ENCODE peak calls at places on chromosomes 12 and 14, in six cellular contexts. One of them, this sample, is unnamed.

GRCh38 chr14:87252103-87252502 is 740.9 kb downstream of the GALC start:
- DNase-seq in AG09319: no peak
- DNase-seq in heart right ventricle: no peak
- DNase-seq in WTC11: no peak
- DNase-seq in AG04450: no peak
- DNase-seq in right lobe of liver: no peak
- DNase-seq in this sample: no peak

GRCh38 chr14:68446243-68447040 is 346.4 kb downstream of the ZFP36L1 start:
- DNase-seq in AG09319: no peak
- DNase-seq in heart right ventricle: no peak
- DNase-seq in WTC11: no peak
- DNase-seq in AG04450: no peak
- DNase-seq in right lobe of liver: no peak
- DNase-seq in this sample: no peak

GRCh38 chr14:51873221-51873893 is 12.9 kb downstream of the GNG2 start:
- DNase-seq in AG09319: peak; percentile 88
- DNase-seq in heart right ventricle: no peak
- DNase-seq in WTC11: no peak
- DNase-seq in AG04450: peak; percentile 87
- DNase-seq in right lobe of liver: no peak
- DNase-seq in this sample: peak; percentile 95

GRCh38 chr14:75281691-75282000 is 3.0 kb downstream of the FOS start:
- DNase-seq in AG09319: no peak
- DNase-seq in heart right ventricle: no peak
- DNase-seq in WTC11: no peak
- DNase-seq in AG04450: no peak
- DNase-seq in right lobe of liver: no peak
- DNase-seq in this sample: no peak

GRCh38 chr14:96104469-96105057 is 65.4 kb downstream of the C14orf132 start:
- DNase-seq in AG09319: peak; percentile 99
- DNase-seq in heart right ventricle: peak; percentile 62
- DNase-seq in WTC11: no peak
- DNase-seq in AG04450: peak; percentile 99
- DNase-seq in right lobe of liver: peak; percentile 93
- DNase-seq in this sample: peak; percentile 93

GRCh38 chr14:94001501-94002396 is 4.6 kb downstream of the CCDC197 start:
- DNase-seq in AG09319: peak; percentile 19
- DNase-seq in heart right ventricle: peak; percentile 38
- DNase-seq in WTC11: peak; percentile 69
- DNase-seq in AG04450: peak; percentile 41
- DNase-seq in right lobe of liver: peak; percentile 66
- DNase-seq in this sample: peak; percentile 65

GRCh38 chr12:48512855-48513254 is 12.6 kb upstream of the OR8S1 start:
- DNase-seq in AG09319: no peak
- DNase-seq in heart right ventricle: no peak
- DNase-seq in WTC11: no peak
- DNase-seq in AG04450: no peak
- DNase-seq in right lobe of liver: no peak
- DNase-seq in this sample: no peak

GRCh38 chr12:88921434-88921833 is 341.2 kb upstream of the KITLG start:
- DNase-seq in AG09319: no peak
- DNase-seq in heart right ventricle: no peak
- DNase-seq in WTC11: no peak
- DNase-seq in AG04450: no peak
- DNase-seq in right lobe of liver: no peak
- DNase-seq in this sample: no peak

GRCh38 chr14:73240816-73241480 is 3.6 kb downstream of the PAPLN start:
- DNase-seq in AG09319: no peak
- DNase-seq in heart right ventricle: no peak
- DNase-seq in WTC11: no peak
- DNase-seq in AG04450: no peak
- DNase-seq in right lobe of liver: peak; percentile 48
- DNase-seq in this sample: no peak

GRCh38 chr12:14756331-14757143 is 46.7 kb downstream of the WBP11 start:
- DNase-seq in AG09319: no peak
- DNase-seq in heart right ventricle: no peak
- DNase-seq in WTC11: peak; percentile 64
- DNase-seq in AG04450: no peak
- DNase-seq in right lobe of liver: no peak
- DNase-seq in this sample: no peak

GRCh38 chr14:105465209-105466031 is 9.2 kb upstream of the CRIP2 start:
- DNase-seq in AG09319: no peak
- DNase-seq in heart right ventricle: peak; percentile 62
- DNase-seq in WTC11: peak; percentile 43
- DNase-seq in AG04450: no peak
- DNase-seq in right lobe of liver: no peak
- DNase-seq in this sample: peak; percentile 30

GRCh38 chr14:98605043-98605442 is 667.0 kb downstream of the BCL11B start:
- DNase-seq in AG09319: no peak
- DNase-seq in heart right ventricle: no peak
- DNase-seq in WTC11: no peak
- DNase-seq in AG04450: no peak
- DNase-seq in right lobe of liver: no peak
- DNase-seq in this sample: no peak
- TF ChIP-seq CTCF in AG09319: no peak
- TF ChIP-seq CTCF in heart right ventricle: no peak
- TF ChIP-seq CTCF in WTC11: no peak
- TF ChIP-seq CTCF in AG04450: no peak
- TF ChIP-seq CTCF in right lobe of liver: no peak
- TF ChIP-seq CTCF in this sample: no peak

GRCh38 chr12:93743999-93744689 is 67.0 kb downstream of the CRADD start:
- DNase-seq in AG09319: no peak
- DNase-seq in heart right ventricle: no peak
- DNase-seq in WTC11: no peak
- DNase-seq in AG04450: no peak
- DNase-seq in right lobe of liver: no peak
- DNase-seq in this sample: no peak

GRCh38 chr12:93741741-93742085 is 64.5 kb downstream of the CRADD start:
- DNase-seq in AG09319: no peak
- DNase-seq in heart right ventricle: no peak
- DNase-seq in WTC11: peak; percentile 45
- DNase-seq in AG04450: no peak
- DNase-seq in right lobe of liver: no peak
- DNase-seq in this sample: no peak

GRCh38 chr12:93740721-93741120 is 63.5 kb downstream of the CRADD start:
- DNase-seq in AG09319: no peak
- DNase-seq in heart right ventricle: no peak
- DNase-seq in WTC11: no peak
- DNase-seq in AG04450: no peak
- DNase-seq in right lobe of liver: no peak
- DNase-seq in this sample: no peak

GRCh38 chr12:93743229-93743998 is 66.2 kb downstream of the CRADD start:
- DNase-seq in AG09319: no peak
- DNase-seq in heart right ventricle: no peak
- DNase-seq in WTC11: no peak
- DNase-seq in AG04450: no peak
- DNase-seq in right lobe of liver: no peak
- DNase-seq in this sample: no peak

DNA sequence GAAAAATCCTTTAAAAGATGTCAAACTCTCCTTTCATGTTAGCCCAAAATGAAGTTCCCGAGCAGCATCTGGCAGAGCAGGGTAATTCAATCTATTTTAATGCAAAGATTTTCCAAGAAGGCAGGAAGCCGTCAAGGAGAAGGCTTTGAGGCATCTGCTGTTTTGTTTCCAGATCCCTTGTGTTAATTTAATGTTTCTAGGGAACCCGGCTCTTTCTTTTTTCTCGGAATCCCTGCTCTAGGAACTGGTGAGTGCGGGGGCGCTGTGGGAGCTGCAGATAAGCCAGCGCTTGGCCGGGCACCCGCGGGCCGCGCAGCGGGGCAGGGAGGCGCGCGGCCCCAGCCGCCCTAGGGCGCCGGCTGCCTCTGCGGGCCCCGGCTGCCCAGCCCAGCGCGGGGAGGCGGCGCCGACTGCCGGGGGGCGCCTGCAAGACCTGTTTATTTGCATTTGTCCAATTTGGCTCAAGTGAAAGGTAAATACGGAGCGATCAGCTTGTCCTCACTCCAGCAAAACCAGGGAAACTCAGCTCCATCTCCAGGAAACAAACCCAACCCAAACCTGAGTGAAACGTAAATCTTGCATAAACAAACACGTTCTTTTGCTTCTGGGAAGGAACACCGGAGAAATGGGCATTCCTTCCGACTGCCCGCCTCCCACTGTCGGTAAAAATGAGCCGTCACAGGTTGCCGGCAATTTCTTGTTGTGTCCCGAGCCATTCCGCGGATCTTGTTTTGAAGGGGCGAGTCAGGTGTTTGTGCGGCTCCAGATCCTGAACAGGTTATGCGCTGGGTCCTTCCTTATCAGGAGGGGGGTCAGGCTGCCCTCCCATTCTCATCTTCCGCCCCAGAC is 65.1 kb downstream of the CRADD start:
- DNase-seq in AG09319: peak; percentile 54
- DNase-seq in heart right ventricle: peak; percentile 75
- DNase-seq in WTC11: peak; percentile 69
- DNase-seq in AG04450: peak; percentile 10
- DNase-seq in right lobe of liver: peak; percentile 84
- DNase-seq in this sample: peak; percentile 73
- TF ChIP-seq CTCF in AG09319: peak; percentile 31
- TF ChIP-seq CTCF in heart right ventricle: peak; percentile 43
- TF ChIP-seq CTCF in WTC11: no peak
- TF ChIP-seq CTCF in AG04450: peak; percentile 51
- TF ChIP-seq CTCF in right lobe of liver: peak; percentile 58
- TF ChIP-seq CTCF in this sample: peak; percentile 30

GRCh38 chr12:65728913-65729793 is 95.1 kb upstream of the HMGA2 start:
- DNase-seq in AG09319: no peak
- DNase-seq in heart right ventricle: no peak
- DNase-seq in WTC11: peak; percentile 68
- DNase-seq in AG04450: no peak
- DNase-seq in right lobe of liver: no peak
- DNase-seq in this sample: peak; percentile 41
- TF ChIP-seq CTCF in AG09319: no peak
- TF ChIP-seq CTCF in heart right ventricle: no peak
- TF ChIP-seq CTCF in WTC11: no peak
- TF ChIP-seq CTCF in AG04450: no peak
- TF ChIP-seq CTCF in right lobe of liver: no peak
- TF ChIP-seq CTCF in this sample: no peak

DNA sequence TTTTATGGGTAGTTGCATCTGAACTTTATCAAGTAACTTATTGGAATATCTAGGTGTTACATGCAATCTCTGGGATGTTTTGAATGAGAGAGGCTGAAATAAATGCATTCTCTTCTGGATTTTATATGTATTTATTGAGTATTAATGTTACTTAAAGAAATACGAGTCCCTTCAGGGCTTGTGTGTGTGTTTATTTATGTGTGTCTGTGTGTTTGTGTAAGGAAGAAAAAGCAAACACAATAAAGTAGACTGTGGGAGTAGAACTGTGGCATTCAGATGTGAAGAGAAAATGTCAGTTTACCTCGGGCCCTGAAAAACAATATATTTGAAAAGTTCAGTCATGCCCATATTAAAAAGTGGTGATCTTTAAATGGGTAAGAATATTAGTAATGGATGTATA is 250.5 kb downstream of the RPL10L start:
- DNase-seq in AG09319: no peak
- DNase-seq in heart right ventricle: no peak
- DNase-seq in WTC11: no peak
- DNase-seq in AG04450: no peak
- DNase-seq in right lobe of liver: no peak
- DNase-seq in this sample: no peak
- TF ChIP-seq CTCF in AG09319: no peak
- TF ChIP-seq CTCF in heart right ventricle: no peak
- TF ChIP-seq CTCF in WTC11: no peak
- TF ChIP-seq CTCF in AG04450: no peak
- TF ChIP-seq CTCF in right lobe of liver: no peak
- TF ChIP-seq CTCF in this sample: no peak

GRCh38 chr14:50060871-50061663 is 55.3 kb downstream of the VCPKMT start:
- DNase-seq in AG09319: peak; percentile 80
- DNase-seq in heart right ventricle: no peak
- DNase-seq in WTC11: no peak
- DNase-seq in AG04450: peak; percentile 76
- DNase-seq in right lobe of liver: no peak
- DNase-seq in this sample: peak; percentile 95
- TF ChIP-seq CTCF in AG09319: no peak
- TF ChIP-seq CTCF in heart right ventricle: peak; percentile 10
- TF ChIP-seq CTCF in WTC11: peak; percentile 19
- TF ChIP-seq CTCF in AG04450: peak; percentile 34
- TF ChIP-seq CTCF in right lobe of liver: no peak
- TF ChIP-seq CTCF in this sample: peak; percentile 10

GRCh38 chr12:124947013-124947412 is 32.6 kb upstream of the UBC start:
- DNase-seq in AG09319: no peak
- DNase-seq in heart right ventricle: no peak
- DNase-seq in WTC11: no peak
- DNase-seq in AG04450: no peak
- DNase-seq in right lobe of liver: no peak
- DNase-seq in this sample: no peak
- TF ChIP-seq CTCF in AG09319: no peak
- TF ChIP-seq CTCF in heart right ventricle: no peak
- TF ChIP-seq CTCF in WTC11: no peak
- TF ChIP-seq CTCF in AG04450: no peak
- TF ChIP-seq CTCF in right lobe of liver: no peak
- TF ChIP-seq CTCF in this sample: no peak

GRCh38 chr14:102691763-102692162 is 85.5 kb upstream of the TRAF3 start:
- DNase-seq in AG09319: no peak
- DNase-seq in heart right ventricle: no peak
- DNase-seq in WTC11: no peak
- DNase-seq in AG04450: no peak
- DNase-seq in right lobe of liver: no peak
- DNase-seq in this sample: no peak
- TF ChIP-seq CTCF in AG09319: no peak
- TF ChIP-seq CTCF in heart right ventricle: no peak
- TF ChIP-seq CTCF in WTC11: no peak
- TF ChIP-seq CTCF in AG04450: no peak
- TF ChIP-seq CTCF in right lobe of liver: no peak
- TF ChIP-seq CTCF in this sample: no peak

GRCh38 chr12:30822385-30823139 is 67.8 kb upstream of the CAPRIN2 start:
- DNase-seq in AG09319: no peak
- DNase-seq in heart right ventricle: peak; percentile 80
- DNase-seq in WTC11: peak; percentile 68
- DNase-seq in AG04450: no peak
- DNase-seq in right lobe of liver: peak; percentile 89
- DNase-seq in this sample: peak; percentile 62
- TF ChIP-seq CTCF in AG09319: peak; percentile 11
- TF ChIP-seq CTCF in heart right ventricle: no peak
- TF ChIP-seq CTCF in WTC11: no peak
- TF ChIP-seq CTCF in AG04450: no peak
- TF ChIP-seq CTCF in right lobe of liver: peak; percentile 20
- TF ChIP-seq CTCF in this sample: peak; percentile 11

GRCh38 chr12:8499616-8500015 is 13.7 kb upstream of the CLEC4D start:
- DNase-seq in AG09319: no peak
- DNase-seq in heart right ventricle: no peak
- DNase-seq in WTC11: no peak
- DNase-seq in AG04450: no peak
- DNase-seq in right lobe of liver: no peak
- DNase-seq in this sample: no peak
- TF ChIP-seq CTCF in AG09319: no peak
- TF ChIP-seq CTCF in heart right ventricle: no peak
- TF ChIP-seq CTCF in WTC11: no peak
- TF ChIP-seq CTCF in AG04450: no peak
- TF ChIP-seq CTCF in right lobe of liver: no peak
- TF ChIP-seq CTCF in this sample: no peak

GRCh38 chr14:71322660-71323250 is 415.5 kb downstream of the PCNX1 start:
- DNase-seq in AG09319: peak; percentile 36
- DNase-seq in heart right ventricle: no peak
- DNase-seq in WTC11: no peak
- DNase-seq in AG04450: no peak
- DNase-seq in right lobe of liver: no peak
- DNase-seq in this sample: peak; percentile 72
- TF ChIP-seq CTCF in AG09319: peak; percentile 80
- TF ChIP-seq CTCF in heart right ventricle: peak; percentile 49
- TF ChIP-seq CTCF in WTC11: no peak
- TF ChIP-seq CTCF in AG04450: peak; percentile 67
- TF ChIP-seq CTCF in right lobe of liver: peak; percentile 64
- TF ChIP-seq CTCF in this sample: peak; percentile 76

This sample was measured in astrocyte of the spinal cord.